ENCODE peak calls at places on chromosomes 1 and 21, in seven cellular contexts. I is fibroblast of pulmonary artery; O is NCI-H1436; X is caudate nucleus; Q is activated naive CD4-positive, alpha-beta T cell; L is mesothelial cell of epicardium; C is activated CD8-positive, alpha-beta memory T cell treated with anti-CD3 and anti-CD28 coated beads for 1 hour. B is an unnamed sample.

GRCh38 chr1:25216123-25216522 is 16.2 kb downstream of the SYF2 start:
- DNase-seq in O (no peak), I (no peak), L (no peak), C (no peak), Q (no peak), X (no peak), B (no peak)

GRCh38 chr1:93681549-93682412 is at the start of gene BCAR3:
- DNase-seq in I (peak), Q (no peak), O (peak), X (peak), C (no peak), L (peak), B (peak)

GRCh38 chr1:246875041-246876026 is 56.4 kb downstream of the AHCTF1 start:
- DNase-seq in C (no peak), L (no peak), X (no peak), Q (no peak), I (peak), O (no peak), B (peak)

GRCh38 chr1:85307987-85308836 is 31.8 kb upstream of the BCL10 start:
- DNase-seq in O (peak), Q (peak), X (peak), L (peak), I (peak), C (no peak), B (peak)

GRCh38 chr21:30189763-30190162 is 23.2 kb upstream of the CLDN17 start:
- DNase-seq in Q (no peak), C (no peak), X (no peak), L (no peak), O (no peak), I (no peak), B (no peak)

GRCh38 chr1:93845554-93846150 is 33.4 kb downstream of the DNTTIP2 start:
- DNase-seq in X (no peak), Q (no peak), L (peak), C (no peak), I (peak), O (peak), B (peak)

GRCh38 chr1:156226116-156226538 is 13.3 kb downstream of the PMF1 start:
- DNase-seq in X (no peak), O (no peak), I (no peak), L (no peak), Q (no peak), C (no peak), B (no peak)

GRCh38 chr1:21022279-21023040 is 154.2 kb downstream of the EIF4G3 start:
- DNase-seq in L (no peak), I (peak), X (no peak), O (peak), Q (no peak), C (no peak), B (peak)

GRCh38 chr1:175278729-175279128 is 86.2 kb upstream of the KIAA0040 start:
- DNase-seq in O (no peak), I (no peak), X (no peak), L (no peak), C (no peak), Q (no peak), B (no peak)

GRCh38 chr1:51417496-51418383 is 87.4 kb upstream of the TTC39A start:
- DNase-seq in C (no peak), X (no peak), I (peak), L (no peak), O (no peak), Q (no peak), B (peak)

GRCh38 chr21:45634511-45635183 is 8.9 kb upstream of the PCBP3 start:
- DNase-seq in I (peak), Q (no peak), O (no peak), C (no peak), L (no peak), X (no peak), B (peak)

GRCh38 chr1:94572780-94573179 is 31.2 kb upstream of the F3 start:
- DNase-seq in C (no peak), I (no peak), O (no peak), L (no peak), Q (no peak), X (no peak), B (no peak)

GRCh38 chr1:41804176-41804575 is 114.5 kb downstream of the HIVEP3 start:
- DNase-seq in C (no peak), X (no peak), O (no peak), L (no peak), Q (no peak), I (no peak), B (no peak)

GRCh38 chr1:221418346-221418745 is 323.5 kb downstream of the DUSP10 start:
- DNase-seq in O (no peak), I (peak), L (no peak), C (no peak), Q (no peak), X (no peak), B (peak)

GRCh38 chr1:172499636-172500141 is 33.3 kb upstream of the SUCO start:
- DNase-seq in Q (no peak), C (no peak), X (no peak), L (no peak), O (no peak), I (no peak), B (no peak)

GRCh38 chr1:231796141-231796540 is 169.6 kb downstream of the DISC1 start:
- DNase-seq in O (no peak), L (no peak), C (no peak), X (no peak), I (no peak), Q (no peak), B (no peak)

GRCh38 chr1:155136728-155137127 is 1.1 kb downstream of the SLC50A1 start:
- DNase-seq in C (no peak), I (no peak), Q (no peak), O (no peak), X (no peak), L (no peak), B (no peak)

GRCh38 chr1:3032970-3033794 is 11.9 kb downstream of the ACTRT2 start:
- DNase-seq in X (no peak), Q (peak), C (peak), O (no peak), L (peak), I (no peak), B (no peak)

GRCh38 chr1:102434421-102434820 is 437.7 kb upstream of the OLFM3 start:
- DNase-seq in Q (no peak), L (no peak), I (peak), X (no peak), O (no peak), C (no peak), B (peak)

GRCh38 chr1:55071477-55071876 is 32.1 kb downstream of the PCSK9 start:
- DNase-seq in L (no peak), Q (no peak), X (no peak), O (no peak), I (peak), C (no peak), B (peak)

GRCh38 chr1:63908016-63908415 is 134.2 kb downstream of the ROR1 start:
- DNase-seq in Q (no peak), C (no peak), O (no peak), X (no peak), I (peak), L (no peak), B (no peak)

GRCh38 chr1:19462781-19463180 is 22.6 kb downstream of the CAPZB start:
- DNase-seq in I (no peak), C (no peak), X (no peak), O (no peak), Q (no peak), L (no peak), B (no peak)